ENCODE peak calls at places on chromosomes 1 and 21, in four cellular contexts. K is mesenchymal stem cell, P is AG10803, H is T-helper 17 cell. Z is an unnamed sample.

GRCh38 chr1:200221614-200222282 is 188.1 kb downstream of the ZNF281 start:
- DNase-seq in P (no peak), K (no peak), H (no peak), Z (no peak)

GRCh38 chr21:39518055-39518844 is 66.5 kb downstream of the SH3BGR start:
- DNase-seq in H (peak; percentile 8), P (peak; percentile 32), K (peak; percentile 58), Z (peak; percentile 12)

GRCh38 chr1:26471498-26472329 is 526 bp upstream of the HMGN2 start:
- DNase-seq in H (no peak), K (peak; percentile 91), P (peak; percentile 70), Z (peak; percentile 71)

GRCh38 chr1:101275672-101276071 is 38.9 kb downstream of the S1PR1 start:
- DNase-seq in K (no peak), H (no peak), P (no peak), Z (no peak)

GRCh38 chr1:19140465-19140864 is 69.6 kb downstream of the UBR4 start:
- DNase-seq in H (no peak), K (no peak), P (no peak), Z (no peak)

GRCh38 chr1:36889846-36890245 is 144.5 kb downstream of the GRIK3 start:
- DNase-seq in P (no peak), H (no peak), K (no peak), Z (no peak)

GRCh38 chr1:201877877-201878339 is 10.8 kb upstream of the SHISA4 start:
- DNase-seq in H (no peak), K (peak; percentile 67), P (peak; percentile 58), Z (peak; percentile 38)

GRCh38 chr1:20366076-20366765 is 75.5 kb downstream of the VWA5B1 start:
- DNase-seq in P (no peak), H (no peak), K (no peak), Z (no peak)

GRCh38 chr1:39391741-39392679 is 99.4 kb upstream of the BMP8A start:
- DNase-seq in H (no peak), K (peak; percentile 89), P (peak; percentile 81), Z (peak; percentile 70)

GRCh38 chr21:29360799-29361765 is 62.4 kb downstream of the BACH1 start:
- DNase-seq in H (no peak), P (no peak), K (no peak), Z (no peak)

GRCh38 chr1:10107985-10108663 is 75.4 kb downstream of the UBE4B start:
- DNase-seq in H (no peak), K (peak; percentile 86), P (peak; percentile 56), Z (peak; percentile 6)

GRCh38 chr1:41726899-41727748 is 191.6 kb downstream of the HIVEP3 start:
- DNase-seq in H (no peak), P (no peak), K (no peak), Z (no peak)

GRCh38 chr21:37700641-37701202 is 215.5 kb downstream of the KCNJ6 start:
- DNase-seq in P (peak; percentile 82), H (no peak), K (peak; percentile 88), Z (peak; percentile 58)

GRCh38 chr1:201634261-201634660 is 95.3 kb downstream of the NAV1 start:
- DNase-seq in K (peak; percentile 81), P (no peak), H (no peak), Z (no peak)

GRCh38 chr1:178120088-178120487 is 26.2 kb downstream of the RASAL2 start:
- DNase-seq in K (no peak), P (no peak), H (no peak), Z (no peak)

GRCh38 chr1:28518745-28519341 is 13.0 kb downstream of the RCC1 start:
- DNase-seq in P (no peak), H (no peak), K (peak; percentile 36), Z (no peak)

GRCh38 chr1:53654216-53655210 is 84.5 kb downstream of the GLIS1 start:
- DNase-seq in K (peak; percentile 50), P (peak; percentile 71), H (no peak), Z (peak; percentile 34)

GRCh38 chr1:39238476-39238875 is 34.0 kb downstream of the MACF1 start:
- DNase-seq in H (no peak), P (peak; percentile 81), K (peak; percentile 38), Z (peak; percentile 42)

GRCh38 chr1:156748670-156749428 is 2.6 kb downstream of the HDGF start:
- DNase-seq in K (peak; percentile 93), H (no peak), P (peak; percentile 57), Z (peak; percentile 62)

GRCh38 chr1:173491508-173491907 is 14.4 kb downstream of the PRDX6 start:
- DNase-seq in K (no peak), H (no peak), P (no peak), Z (no peak)

GRCh38 chr1:14282583-14283186 is 315.8 kb upstream of the KAZN start:
- DNase-seq in K (no peak), P (no peak), H (no peak), Z (peak; percentile 39)

GRCh38 chr1:190250368-190250767 is 227.3 kb downstream of the BRINP3 start:
- DNase-seq in K (no peak), P (no peak), H (no peak), Z (no peak)

GRCh38 chr1:84724128-84724860 is 34.0 kb upstream of the SSX2IP start:
- DNase-seq in H (peak; percentile 39), K (no peak), P (no peak), Z (no peak)

GRCh38 chr1:213122514-213122929 is 71.5 kb downstream of the RPS6KC1 start:
- DNase-seq in H (no peak), K (peak; percentile 56), P (peak; percentile 53), Z (peak; percentile 47)

GRCh38 chr1:247386695-247387094 is 29.3 kb upstream of the NLRP3 start:
- DNase-seq in H (no peak), P (peak; percentile 46), K (peak; percentile 24), Z (peak; percentile 6)

GRCh38 chr1:214124915-214125314 is 137.1 kb downstream of the PROX1 start:
- DNase-seq in K (no peak), H (no peak), P (no peak), Z (no peak)

GRCh38 chr1:90400121-90400520 is 317.0 kb downstream of the BARHL2 start:
- DNase-seq in K (peak; percentile 23), P (no peak), H (no peak), Z (no peak)

GRCh38 chr1:212858461-212859265 is 588 bp downstream of the FLVCR1 start:
- DNase-seq in P (peak; percentile 23), K (peak; percentile 62), H (no peak), Z (peak; percentile 23)

GRCh38 chr1:24426738-24427468 is 11.3 kb downstream of the NIPAL3 start:
- DNase-seq in P (no peak), K (no peak), H (no peak), Z (no peak)

Z was measured in fibroblast of gingiva.